ENCODE peak calls at places on chromosomes 4 and X, in ten cellular contexts. F, E, D, N, I, V, L, M, J and H are unnamed samples.

GRCh38 chrX:112841114-112841819 is 636 bp upstream of the AMOT start:
- DNase-seq in F (peak), E (peak), D (peak), N (peak), I (peak), V (peak), L (peak), M (peak), J (peak), H (peak)

GRCh38 chr4:146051724-146052396 is 113.2 kb upstream of the ZNF827 start:
- DNase-seq in F (no peak), E (no peak), D (no peak), N (peak), I (peak), V (no peak), L (no peak), M (no peak), J (no peak), H (no peak)

GRCh38 chr4:121177238-121178137 is 13.4 kb upstream of the TNIP3 start:
- DNase-seq in F (no peak), E (no peak), D (no peak), N (no peak), I (no peak), V (no peak), L (no peak), M (no peak), J (no peak), H (no peak)

GRCh38 chr4:110135523-110135922 is 62.9 kb downstream of the ELOVL6 start:
- DNase-seq in F (no peak), E (no peak), D (no peak), N (no peak), I (no peak), V (no peak), L (no peak), M (no peak), J (no peak), H (no peak)

GRCh38 chr4:55757356-55758024 is 62.1 kb upstream of the EXOC1L start:
- DNase-seq in F (no peak), E (no peak), D (no peak), N (no peak), I (no peak), V (no peak), L (no peak), M (no peak), J (no peak), H (no peak)

GRCh38 chr4:1356181-1356998 is 9.4 kb downstream of the UVSSA start:
- DNase-seq in F (no peak), E (peak), D (peak), N (peak), I (peak), V (no peak), L (peak), M (peak), J (no peak), H (peak)

GRCh38 chr4:15378055-15378454 is 49.8 kb upstream of the C1QTNF7 start:
- DNase-seq in F (no peak), E (no peak), D (no peak), N (peak), I (peak), V (no peak), L (no peak), M (no peak), J (no peak), H (no peak)

GRCh38 chr4:54433686-54434085 is 204.6 kb downstream of the PDGFRA start:
- DNase-seq in F (no peak), E (peak), D (no peak), N (peak), I (peak), V (no peak), L (no peak), M (no peak), J (no peak), H (no peak)

GRCh38 chr4:688695-689497 is at the start of gene SLC49A3:
- DNase-seq in F (no peak), E (no peak), D (no peak), N (no peak), I (no peak), V (no peak), L (no peak), M (no peak), J (peak), H (no peak)

GRCh38 chrX:793216-793770 is 162.7 kb downstream of the SHOX start:
- DNase-seq in F (no peak), E (no peak), D (no peak), N (no peak), I (no peak), V (no peak), L (no peak), M (no peak), J (no peak), H (no peak)

GRCh38 chr4:25424539-25425228 is 47.6 kb downstream of the ANAPC4 start:
- DNase-seq in F (no peak), E (no peak), D (no peak), N (no peak), I (no peak), V (no peak), L (no peak), M (no peak), J (no peak), H (no peak)

GRCh38 chr4:167274346-167274745 is 40.1 kb upstream of the SPOCK3 start:
- DNase-seq in F (no peak), E (no peak), D (no peak), N (no peak), I (peak), V (no peak), L (no peak), M (no peak), J (no peak), H (no peak)

GRCh38 chr4:101693842-101694398 is 96.6 kb upstream of the BANK1 start:
- DNase-seq in F (no peak), E (peak), D (no peak), N (peak), I (no peak), V (no peak), L (no peak), M (no peak), J (no peak), H (no peak)

GRCh38 chr4:92172203-92172602 is 131.6 kb upstream of the GRID2 start:
- DNase-seq in F (no peak), E (no peak), D (no peak), N (no peak), I (peak), V (no peak), L (no peak), M (no peak), J (no peak), H (no peak)
- TF ChIP-seq CTCF in F (no peak), E (no peak), D (no peak), N (peak), I (peak), V (no peak), L (no peak), M (no peak), J (no peak), H (peak)

GRCh38 chr4:47049347-47049746 is 18.0 kb downstream of the GABRB1 start:
- DNase-seq in F (no peak), E (no peak), D (no peak), N (no peak), I (no peak), V (no peak), L (no peak), M (no peak), J (no peak), H (no peak)
- TF ChIP-seq CTCF in F (no peak), E (no peak), D (no peak), N (no peak), I (no peak), V (no peak), L (no peak), M (no peak), J (no peak), H (no peak)

DNA sequence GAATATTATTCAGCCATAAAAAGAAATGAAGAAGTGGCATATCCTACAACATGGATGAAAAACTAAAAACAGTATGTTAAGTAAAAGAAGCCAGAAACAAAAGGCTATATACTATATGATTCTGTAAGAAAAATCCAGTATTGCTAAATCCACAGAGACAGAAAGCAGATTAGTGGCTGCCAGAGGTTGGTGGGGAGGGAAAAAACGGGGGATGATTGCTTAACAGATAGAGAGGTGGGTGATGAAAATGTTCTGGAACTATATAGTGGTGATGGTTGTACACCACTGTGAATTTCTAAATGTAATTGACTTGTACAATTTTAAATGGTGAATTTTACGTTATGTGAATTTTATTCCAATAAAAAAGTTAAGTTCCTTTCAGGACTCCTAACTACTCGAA is 157.6 kb upstream of the SH3RF1 start:
- DNase-seq in F (no peak), E (no peak), D (no peak), N (no peak), I (peak), V (no peak), L (no peak), M (no peak), J (no peak), H (no peak)
- TF ChIP-seq CTCF in F (no peak), E (no peak), D (no peak), N (no peak), I (no peak), V (no peak), L (no peak), M (no peak), J (no peak), H (no peak)

GRCh38 chr4:189804884-189805283 is 135.8 kb upstream of the FRG1 start:
- DNase-seq in F (no peak), E (no peak), D (no peak), N (no peak), I (no peak), V (no peak), L (no peak), M (no peak), J (peak), H (no peak)

GRCh38 chr4:189800545-189801088 is 140.1 kb upstream of the FRG1 start:
- DNase-seq in F (no peak), E (no peak), D (no peak), N (no peak), I (no peak), V (no peak), L (no peak), M (no peak), J (no peak), H (no peak)

GRCh38 chr4:189806506-189806905 is 134.2 kb upstream of the FRG1 start:
- DNase-seq in F (no peak), E (no peak), D (no peak), N (no peak), I (no peak), V (no peak), L (no peak), M (no peak), J (no peak), H (no peak)

GRCh38 chr4:189807031-189807430 is 133.6 kb upstream of the FRG1 start:
- DNase-seq in F (no peak), E (no peak), D (no peak), N (no peak), I (no peak), V (no peak), L (no peak), M (no peak), J (no peak), H (no peak)

GRCh38 chr4:189802884-189803283 is 137.8 kb upstream of the FRG1 start:
- DNase-seq in F (no peak), E (no peak), D (no peak), N (no peak), I (no peak), V (no peak), L (no peak), M (no peak), J (no peak), H (no peak)
- TF ChIP-seq CTCF in F (no peak), E (no peak), D (peak), N (peak), I (no peak), V (no peak), L (no peak), M (no peak), J (no peak), H (no peak)

GRCh38 chrX:130212371-130212770 is 40.6 kb downstream of the RAB33A start:
- DNase-seq in F (no peak), E (no peak), D (no peak), N (no peak), I (no peak), V (no peak), L (no peak), M (no peak), J (no peak), H (no peak)

GRCh38 chrX:130213376-130213775 is 41.6 kb downstream of the RAB33A start:
- DNase-seq in F (no peak), E (no peak), D (no peak), N (no peak), I (no peak), V (no peak), L (no peak), M (no peak), J (no peak), H (no peak)

GRCh38 chrX:130211415-130212186 is 39.8 kb downstream of the RAB33A start:
- DNase-seq in F (no peak), E (no peak), D (no peak), N (no peak), I (no peak), V (no peak), L (no peak), M (no peak), J (no peak), H (no peak)

DNA sequence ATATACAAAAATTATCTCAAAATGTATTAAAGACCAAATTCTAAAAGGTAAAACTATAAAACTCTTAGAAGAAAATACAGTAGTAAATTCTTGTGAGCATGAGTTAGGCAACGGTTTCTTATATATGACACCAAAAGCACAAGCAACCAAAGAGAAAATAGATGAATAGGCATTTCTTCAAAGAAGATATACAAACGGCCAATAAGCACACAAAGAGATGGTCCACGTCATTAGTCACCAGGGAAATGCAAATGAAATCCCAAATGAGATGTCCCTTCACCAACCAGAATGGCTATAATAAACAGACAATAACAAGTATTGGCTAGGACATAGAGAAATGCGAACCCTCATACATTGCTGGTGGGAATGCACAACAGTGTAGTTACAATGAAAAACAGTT is 44.5 kb downstream of the RAB33A start:
- DNase-seq in F (no peak), E (no peak), D (no peak), N (no peak), I (peak), V (no peak), L (no peak), M (no peak), J (no peak), H (no peak)
- TF ChIP-seq CTCF in F (no peak), E (no peak), D (no peak), N (no peak), I (no peak), V (no peak), L (no peak), M (no peak), J (no peak), H (no peak)

DNA sequence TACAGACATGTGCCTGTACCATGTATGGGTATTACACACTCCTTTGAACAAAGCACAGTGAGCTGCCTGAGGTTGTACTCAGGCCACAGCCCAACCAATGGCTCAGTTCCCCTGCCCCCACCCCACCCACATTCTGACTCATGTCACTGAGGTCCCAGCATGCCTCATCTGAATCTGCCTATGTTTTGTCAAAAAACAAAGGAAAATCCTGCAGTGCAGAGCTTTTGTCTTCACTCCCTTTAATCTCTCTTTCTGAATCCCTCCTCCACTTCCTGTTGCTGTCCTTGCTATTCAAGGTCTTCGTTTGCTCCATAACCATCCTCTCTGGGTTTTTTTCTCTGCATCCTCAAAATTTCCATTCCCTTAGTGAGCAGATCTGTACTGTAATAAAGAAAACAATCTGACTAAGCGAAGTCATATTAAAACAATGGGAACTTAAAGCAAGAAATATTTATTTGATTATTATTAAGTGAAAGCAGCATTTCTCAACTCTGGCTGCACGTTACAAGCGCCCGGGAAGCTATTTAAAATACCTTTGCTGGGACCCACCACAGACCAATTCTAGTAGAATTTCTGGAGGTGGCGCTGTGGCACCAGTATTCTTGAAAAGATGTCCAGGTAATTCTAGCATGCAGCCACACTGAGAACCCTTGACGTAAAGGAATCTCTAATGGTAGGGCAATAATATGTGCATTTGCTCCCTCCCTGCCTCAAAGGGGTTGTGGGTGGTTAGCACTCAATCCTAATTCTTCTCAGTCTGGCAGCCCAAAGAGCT is 8.8 kb downstream of the GUCY2F start:
- DNase-seq in F (no peak), E (peak), D (peak), N (peak), I (peak), V (peak), L (no peak), M (no peak), J (peak), H (no peak)
- TF ChIP-seq CTCF in F (no peak), E (no peak), D (peak), N (peak), I (peak), V (no peak), L (no peak), M (no peak), J (no peak), H (no peak)

GRCh38 chrX:120514236-120514635 is 45.1 kb upstream of the LAMP2 start:
- DNase-seq in F (no peak), E (peak), D (no peak), N (peak), I (peak), V (peak), L (no peak), M (no peak), J (no peak), H (no peak)
- TF ChIP-seq CTCF in F (peak), E (peak), D (peak), N (peak), I (peak), V (peak), L (no peak), M (no peak), J (peak), H (peak)